ENCODE peak calls at places on chromosome 21, in seven cellular contexts. O, P, I, X, Z, M and C are unnamed samples.

GRCh38 chr21:45154511-45155508 is 80.4 kb downstream of the ADARB1 start:
- DNase-seq in O (peak), P (peak), I (peak), X (no peak), Z (no peak), M (peak), C (no peak)

GRCh38 chr21:18384771-18385170 is 18.8 kb downstream of the TMPRSS15 start:
- DNase-seq in O (no peak), P (peak), I (no peak), X (no peak), Z (no peak), M (no peak), C (no peak)

GRCh38 chr21:38660333-38661295 is 145.1 kb upstream of the ETS2 start:
- DNase-seq in O (no peak), P (peak), I (no peak), X (peak), Z (no peak), M (no peak), C (no peak)

GRCh38 chr21:27112186-27112585 is 145.3 kb upstream of the ADAMTS5 start:
- DNase-seq in O (no peak), P (no peak), I (no peak), X (no peak), Z (no peak), M (no peak), C (no peak)

GRCh38 chr21:39114871-39115658 is 68.2 kb downstream of the PSMG1 start:
- DNase-seq in O (no peak), P (no peak), I (peak), X (no peak), Z (no peak), M (no peak), C (no peak)

GRCh38 chr21:25855591-25855990 is 120.8 kb downstream of the GABPA start:
- DNase-seq in O (no peak), P (no peak), I (no peak), X (no peak), Z (no peak), M (no peak), C (no peak)

GRCh38 chr21:36699026-36699545 is at the start of gene SIM2:
- DNase-seq in O (no peak), P (peak), I (no peak), X (no peak), Z (no peak), M (no peak), C (no peak)

GRCh38 chr21:18832950-18833349 is 429.4 kb upstream of the TMPRSS15 start:
- DNase-seq in O (no peak), P (no peak), I (no peak), X (no peak), Z (no peak), M (no peak), C (no peak)

GRCh38 chr21:45418301-45419071 is 13.5 kb downstream of the COL18A1 start:
- DNase-seq in O (peak), P (no peak), I (no peak), X (peak), Z (no peak), M (no peak), C (no peak)

GRCh38 chr21:25370311-25370744 is 237.0 kb downstream of the MRPL39 start:
- DNase-seq in O (no peak), P (no peak), I (peak), X (no peak), Z (no peak), M (no peak), C (no peak)

GRCh38 chr21:19507682-19508260 is 1104.2 kb upstream of the TMPRSS15 start:
- DNase-seq in O (no peak), P (peak), I (no peak), X (no peak), Z (no peak), M (no peak), C (no peak)

GRCh38 chr21:44286716-44287632 is 1.3 kb downstream of the AIRE start:
- DNase-seq in O (no peak), P (no peak), I (no peak), X (no peak), Z (no peak), M (no peak), C (no peak)

GRCh38 chr21:16002872-16003466 is 273.2 kb downstream of the USP25 start:
- DNase-seq in O (no peak), P (peak), I (no peak), X (no peak), Z (no peak), M (no peak), C (no peak)

GRCh38 chr21:26148834-26149354 is 21.7 kb downstream of the APP start:
- DNase-seq in O (no peak), P (peak), I (no peak), X (no peak), Z (no peak), M (no peak), C (no peak)

GRCh38 chr21:46668381-46668780 is 32.9 kb downstream of the PRMT2 start:
- DNase-seq in O (no peak), P (no peak), I (no peak), X (no peak), Z (no peak), M (no peak), C (no peak)

GRCh38 chr21:45892156-45892919 is 89.2 kb upstream of the COL6A1 start:
- DNase-seq in O (no peak), P (no peak), I (no peak), X (peak), Z (peak), M (peak), C (no peak)

GRCh38 chr21:31630062-31630711 is 29.3 kb upstream of the SOD1 start:
- DNase-seq in O (no peak), P (no peak), I (peak), X (no peak), Z (no peak), M (no peak), C (no peak)

GRCh38 chr21:34526236-34526617 is 14.2 kb upstream of the KCNE1 start:
- DNase-seq in O (no peak), P (no peak), I (no peak), X (no peak), Z (no peak), M (no peak), C (no peak)
- H3K27ac ChIP-seq in O (peak), P (peak), I (peak), X (peak), Z (no peak), M (no peak), C (peak)

DNA sequence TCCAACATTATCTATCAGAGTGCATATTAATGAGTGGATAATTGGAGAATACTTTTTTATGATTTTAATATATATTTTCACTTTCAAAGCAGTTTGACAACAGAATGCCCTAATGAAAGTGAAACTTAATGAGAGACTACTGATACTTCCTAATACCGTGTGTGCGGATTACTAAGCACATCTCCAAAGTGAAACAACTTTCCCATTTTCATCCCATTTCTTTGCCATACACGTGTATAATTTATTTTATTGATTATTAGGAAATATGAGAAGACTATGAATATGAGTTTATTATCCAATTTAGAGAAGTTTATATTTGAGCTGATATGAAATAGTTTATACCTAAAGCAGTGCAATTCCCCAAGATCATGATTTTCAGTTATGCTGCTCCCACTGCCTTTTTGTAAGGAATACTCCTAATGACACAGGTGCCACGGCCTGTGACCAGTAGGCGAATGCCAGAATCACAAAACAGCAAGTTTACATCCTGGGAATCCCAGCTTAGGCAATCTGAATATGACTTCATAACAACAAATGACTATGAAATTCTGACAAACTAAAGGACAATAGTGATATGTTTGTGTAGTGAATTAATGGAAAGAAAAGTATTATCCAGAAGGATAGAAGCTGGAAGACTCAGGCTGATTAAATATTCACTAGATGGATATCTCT is 202.9 kb downstream of the NCAM2 start:
- DNase-seq in O (no peak), P (no peak), I (no peak), X (no peak), Z (no peak), M (no peak), C (no peak)
- H3K27ac ChIP-seq in O (peak), P (no peak), I (peak), X (no peak), Z (peak), M (no peak), C (no peak)

DNA sequence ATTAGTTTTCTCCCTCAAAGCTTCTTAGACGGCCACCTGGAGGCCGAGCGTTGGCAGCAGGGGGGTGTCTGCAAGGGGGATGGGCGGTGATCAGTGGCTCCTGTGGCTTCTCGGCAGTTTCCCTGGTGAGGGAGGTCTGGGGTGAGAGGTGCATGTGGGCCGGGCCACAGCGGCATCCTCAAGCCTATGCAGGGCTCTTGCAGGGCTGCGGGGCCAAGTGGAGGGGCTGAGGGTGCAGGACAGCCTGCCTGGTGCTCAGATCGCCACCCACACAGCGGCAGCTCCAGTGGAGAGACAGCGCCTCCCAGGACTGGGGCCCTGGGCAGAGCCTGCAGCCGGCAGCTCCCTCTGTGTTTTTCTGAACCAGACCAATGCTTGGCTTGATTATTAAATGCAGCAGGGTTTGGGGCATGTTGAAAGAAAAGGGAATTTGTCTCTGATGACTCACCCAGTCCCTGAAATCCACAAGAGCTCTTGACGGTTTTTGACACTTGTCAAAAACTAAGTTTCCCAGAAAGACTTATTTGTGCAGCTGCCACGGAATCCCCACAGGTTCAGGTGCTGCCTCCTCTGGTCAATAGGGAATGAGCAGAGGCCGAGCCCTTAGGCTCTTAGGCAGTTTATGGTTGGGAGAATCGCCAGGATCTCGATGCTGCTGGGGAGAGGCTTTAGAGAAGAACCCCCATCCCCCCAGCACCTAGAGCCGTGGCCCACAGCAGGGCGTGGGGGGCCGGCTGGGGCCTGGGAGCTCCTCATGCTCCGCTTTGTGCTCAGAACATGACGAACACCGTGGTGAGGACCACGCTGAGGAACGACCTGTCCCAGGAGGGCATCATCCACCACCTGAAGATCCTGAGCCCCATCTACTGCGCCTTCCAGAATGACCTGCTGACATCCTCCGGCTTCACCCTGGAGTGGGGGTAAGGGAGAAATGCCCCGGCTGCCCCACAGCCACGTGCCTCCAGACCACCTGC is 54.7 kb downstream of the UMODL1 start:
- DNase-seq in O (no peak), P (peak), I (no peak), X (no peak), Z (no peak), M (no peak), C (no peak)
- H3K27ac ChIP-seq in O (no peak), P (no peak), I (no peak), X (no peak), Z (no peak), M (no peak), C (no peak)

GRCh38 chr21:42320791-42321190 is 5.6 kb upstream of the TFF3 start:
- DNase-seq in O (peak), P (no peak), I (peak), X (no peak), Z (no peak), M (no peak), C (no peak)

GRCh38 chr21:42317826-42318746 is 2.9 kb upstream of the TFF3 start:
- DNase-seq in O (peak), P (no peak), I (peak), X (no peak), Z (no peak), M (no peak), C (no peak)

GRCh38 chr21:42321231-42321630 is 6.0 kb upstream of the TFF3 start:
- DNase-seq in O (peak), P (no peak), I (peak), X (no peak), Z (no peak), M (no peak), C (no peak)

GRCh38 chr21:42319851-42320602 is 4.8 kb upstream of the TFF3 start:
- DNase-seq in O (peak), P (no peak), I (peak), X (no peak), Z (no peak), M (no peak), C (no peak)

DNA sequence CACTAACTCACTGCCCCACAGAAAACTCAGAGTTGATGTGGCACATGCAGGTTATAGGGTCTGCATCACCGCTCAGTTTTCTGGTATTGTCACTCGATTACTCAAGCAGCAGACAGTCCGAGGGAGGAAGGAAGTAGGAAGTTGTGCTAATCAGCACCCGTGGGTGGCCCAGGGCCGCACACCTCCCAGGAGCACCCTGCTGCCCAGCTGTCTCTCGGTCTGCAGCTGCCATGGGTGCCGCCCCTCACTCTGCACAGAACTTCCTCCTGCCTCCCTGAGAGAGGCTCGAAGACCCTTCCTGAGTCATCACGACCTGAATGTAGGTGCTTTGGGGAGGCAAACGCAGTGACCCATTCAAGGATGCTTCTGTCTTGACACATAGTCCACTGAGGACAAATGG is 4.2 kb upstream of the TFF3 start:
- DNase-seq in O (peak), P (no peak), I (peak), X (no peak), Z (no peak), M (no peak), C (no peak)
- H3K27ac ChIP-seq in O (no peak), P (no peak), I (no peak), X (no peak), Z (no peak), M (no peak), C (no peak)

DNA sequence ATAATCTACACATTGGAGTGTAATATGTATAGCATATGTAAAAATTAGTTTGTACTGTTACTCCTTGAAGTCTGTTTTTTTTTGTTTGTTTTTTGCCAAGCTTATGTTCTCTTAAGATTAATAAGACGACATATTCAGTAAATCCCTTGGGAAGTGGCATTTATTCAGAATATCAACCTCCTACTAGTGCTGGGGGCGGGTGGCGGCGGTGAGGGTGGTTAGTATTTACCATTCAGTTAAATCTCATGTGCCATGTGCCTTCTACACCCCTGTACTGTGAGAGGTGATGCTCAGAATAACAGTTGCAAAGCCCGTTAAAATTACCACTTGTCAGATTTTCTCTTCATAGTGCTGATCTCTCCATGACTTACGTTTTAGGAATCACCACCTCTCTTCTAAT is 3.0 kb downstream of the BACH1 start:
- DNase-seq in O (no peak), P (no peak), I (no peak), X (no peak), Z (no peak), M (no peak), C (no peak)
- H3K27ac ChIP-seq in O (peak), P (no peak), I (peak), X (peak), Z (no peak), M (no peak), C (no peak)

GRCh38 chr21:41228492-41228891 is 60.5 kb downstream of the BACE2 start:
- DNase-seq in O (no peak), P (no peak), I (no peak), X (no peak), Z (no peak), M (no peak), C (no peak)

GRCh38 chr21:41228958-41229357 is 61.0 kb downstream of the BACE2 start:
- DNase-seq in O (no peak), P (no peak), I (no peak), X (no peak), Z (no peak), M (no peak), C (no peak)

GRCh38 chr21:41226853-41227252 is 58.9 kb downstream of the BACE2 start:
- DNase-seq in O (no peak), P (no peak), I (no peak), X (no peak), Z (no peak), M (no peak), C (no peak)

GRCh38 chr21:41228006-41228370 is 60.0 kb downstream of the BACE2 start:
- DNase-seq in O (no peak), P (no peak), I (no peak), X (no peak), Z (no peak), M (no peak), C (no peak)

GRCh38 chr21:41227357-41228005 is 59.5 kb downstream of the BACE2 start:
- DNase-seq in O (no peak), P (no peak), I (no peak), X (no peak), Z (no peak), M (no peak), C (no peak)
- H3K27ac ChIP-seq in O (no peak), P (no peak), I (no peak), X (no peak), Z (no peak), M (no peak), C (no peak)

GRCh38 chr21:42721341-42721824 is 68.0 kb downstream of the PDE9A start:
- DNase-seq in O (peak), P (no peak), I (no peak), X (no peak), Z (no peak), M (no peak), C (no peak)

GRCh38 chr21:42724226-42724920 is 71.0 kb downstream of the PDE9A start:
- DNase-seq in O (no peak), P (no peak), I (peak), X (no peak), Z (no peak), M (no peak), C (no peak)

GRCh38 chr21:42725416-42725930 is 72.1 kb downstream of the PDE9A start:
- DNase-seq in O (no peak), P (no peak), I (no peak), X (no peak), Z (no peak), M (no peak), C (no peak)

GRCh38 chr21:42722153-42722552 is 68.7 kb downstream of the PDE9A start:
- DNase-seq in O (no peak), P (no peak), I (no peak), X (no peak), Z (no peak), M (no peak), C (no peak)

DNA sequence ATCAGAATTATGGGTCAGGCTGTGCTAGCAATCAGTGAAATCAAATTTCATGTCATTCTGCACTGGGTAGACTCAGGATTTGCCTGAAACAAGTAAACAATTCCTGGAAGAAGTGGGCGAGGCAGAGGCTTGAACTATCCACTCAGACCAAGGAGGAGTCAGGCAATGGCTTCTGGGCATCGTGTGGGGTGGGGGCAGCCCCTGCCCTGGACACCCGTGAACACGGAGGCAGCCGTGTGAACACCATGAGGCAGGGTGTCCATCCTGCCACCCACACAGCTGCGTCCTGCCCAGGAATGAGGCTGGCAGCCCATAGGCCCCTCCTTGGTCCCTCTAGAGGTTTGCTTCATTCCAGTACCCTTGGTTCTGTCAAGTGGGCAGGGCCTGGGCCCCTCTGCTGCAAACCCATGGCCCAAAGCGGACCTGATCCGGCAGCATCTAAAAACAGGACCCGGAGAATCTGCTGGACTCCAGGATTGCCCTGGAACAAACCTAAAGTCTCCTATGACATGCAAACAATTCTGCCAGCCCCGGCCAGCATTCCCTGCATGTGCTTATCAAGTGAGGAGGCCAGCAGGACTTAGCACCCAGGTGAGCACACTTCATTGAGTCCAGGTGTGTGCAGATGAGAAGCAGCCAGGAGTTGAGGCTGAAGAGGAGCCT is 69.5 kb downstream of the PDE9A start:
- DNase-seq in O (no peak), P (no peak), I (no peak), X (no peak), Z (no peak), M (no peak), C (no peak)
- H3K27ac ChIP-seq in O (peak), P (no peak), I (no peak), X (no peak), Z (no peak), M (no peak), C (no peak)

DNA sequence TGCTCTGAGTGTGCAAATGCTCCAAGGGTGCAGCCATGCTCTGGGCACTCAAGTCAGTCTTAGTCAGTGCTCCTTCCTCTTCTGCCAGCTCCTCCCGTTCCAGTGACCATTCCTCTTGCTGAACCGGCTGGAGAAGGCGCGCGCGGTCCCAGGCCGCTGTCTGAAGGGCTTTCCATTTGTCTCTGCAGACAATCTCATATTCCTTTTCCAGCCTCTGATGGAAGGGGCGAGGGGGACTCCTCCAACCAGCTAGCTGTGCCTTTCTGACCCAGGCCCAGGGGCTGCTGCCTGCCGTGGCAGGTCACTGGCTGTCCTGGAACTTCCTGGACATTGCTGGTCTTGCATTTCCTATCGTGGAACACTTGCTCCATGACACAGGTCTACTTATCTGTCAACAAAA is 67.5 kb downstream of the RIPK4 start:
- DNase-seq in O (no peak), P (no peak), I (no peak), X (no peak), Z (no peak), M (no peak), C (no peak)
- H3K27ac ChIP-seq in O (no peak), P (no peak), I (no peak), X (no peak), Z (no peak), M (no peak), C (no peak)